ENCODE peak calls at places on chromosomes 2 and 18, in nine cellular contexts. H is spleen, I is stomach, D is GM23338, Z is HepG2, J is sigmoid colon, O is Panc1, C is vagina, A is HCT116. T is an unnamed sample.
A peak's percentile ranks its signal among the peaks of the same experiment; 100 is the strongest.

GRCh38 chr2:126811101-126811500 is 87.6 kb upstream of the TEX51 start:
- DNase-seq in C (no peak), H (no peak), O (no peak), I (no peak), J (no peak), A (no peak), D (no peak), Z (no peak), T (no peak)

GRCh38 chr2:187879491-187879890 is 325.3 kb upstream of the TFPI start:
- DNase-seq in A (no peak), D (no peak), C (no peak), O (no peak), J (no peak), Z (no peak), I (no peak), H (no peak), T (no peak)

GRCh38 chr2:145038041-145038525 is 518.2 kb upstream of the ZEB2 start:
- DNase-seq in Z (no peak), A (no peak), I (no peak), C (no peak), D (no peak), H (no peak), J (peak; percentile 55), O (no peak), T (no peak)

GRCh38 chr18:46207985-46208384 is 103.8 kb downstream of the HAUS1 start:
- DNase-seq in J (no peak), C (no peak), I (no peak), Z (no peak), O (no peak), H (no peak), A (no peak), D (no peak), T (no peak)

GRCh38 chr18:37553633-37554398 is 11.8 kb downstream of the CELF4 start:
- DNase-seq in H (peak; percentile 68), D (peak; percentile 81), J (no peak), Z (no peak), O (no peak), I (no peak), C (no peak), A (no peak), T (no peak)

GRCh38 chr2:190119948-190120347 is 57.4 kb upstream of the MSTN start:
- DNase-seq in Z (no peak), H (no peak), O (no peak), J (no peak), C (no peak), I (no peak), D (peak; percentile 48), A (no peak), T (no peak)

GRCh38 chr2:181566643-181567042 is 90.3 kb downstream of the CERKL start:
- DNase-seq in I (no peak), C (no peak), O (no peak), Z (no peak), H (no peak), J (no peak), A (no peak), D (no peak), T (no peak)

GRCh38 chr2:164458801-164459200 is 162.5 kb downstream of the GRB14 start:
- DNase-seq in I (no peak), C (no peak), Z (no peak), O (no peak), H (no peak), A (no peak), D (peak; percentile 59), J (no peak), T (no peak)

GRCh38 chr2:105327690-105328089 is 1.8 kb downstream of the TGFBRAP1 start:
- DNase-seq in D (no peak), C (no peak), I (no peak), H (no peak), Z (no peak), O (no peak), A (no peak), J (no peak), T (no peak)

GRCh38 chr18:56831988-56832387 is 180.8 kb downstream of the WDR7 start:
- DNase-seq in A (no peak), C (no peak), O (no peak), H (no peak), J (no peak), Z (no peak), I (no peak), D (peak; percentile 30), T (peak; percentile 2)

GRCh38 chr2:219461061-219461514 is 26.4 kb downstream of the SPEG start:
- DNase-seq in J (peak; percentile 89), O (no peak), D (peak; percentile 61), I (no peak), H (no peak), A (no peak), Z (no peak), C (no peak), T (no peak)

GRCh38 chr18:23519725-23520124 is 16.4 kb downstream of the RMC1 start:
- DNase-seq in J (no peak), C (no peak), I (no peak), H (no peak), A (no peak), O (no peak), D (no peak), Z (no peak), T (no peak)

GRCh38 chr18:23512641-23513040 is 9.3 kb downstream of the RMC1 start:
- DNase-seq in J (no peak), A (no peak), D (no peak), C (no peak), H (no peak), Z (no peak), O (no peak), I (no peak), T (no peak)

GRCh38 chr18:23521907-23522306 is 18.6 kb downstream of the RMC1 start:
- DNase-seq in A (no peak), J (no peak), D (no peak), H (no peak), Z (no peak), O (no peak), I (no peak), C (no peak), T (no peak)

GRCh38 chr18:23515911-23516546 is 12.7 kb downstream of the RMC1 start:
- DNase-seq in I (peak; percentile 77), D (peak; percentile 93), A (peak; percentile 57), O (peak; percentile 53), C (no peak), H (peak; percentile 88), J (peak; percentile 82), Z (peak; percentile 76), T (peak; percentile 83)
- TF ChIP-seq POLR2AphosphoS5 in I (peak; percentile 74), D (no peak), A (no peak), O (no peak), C (peak; percentile 29), H (no peak), J (no peak), Z (no peak), T (no peak)

DNA sequence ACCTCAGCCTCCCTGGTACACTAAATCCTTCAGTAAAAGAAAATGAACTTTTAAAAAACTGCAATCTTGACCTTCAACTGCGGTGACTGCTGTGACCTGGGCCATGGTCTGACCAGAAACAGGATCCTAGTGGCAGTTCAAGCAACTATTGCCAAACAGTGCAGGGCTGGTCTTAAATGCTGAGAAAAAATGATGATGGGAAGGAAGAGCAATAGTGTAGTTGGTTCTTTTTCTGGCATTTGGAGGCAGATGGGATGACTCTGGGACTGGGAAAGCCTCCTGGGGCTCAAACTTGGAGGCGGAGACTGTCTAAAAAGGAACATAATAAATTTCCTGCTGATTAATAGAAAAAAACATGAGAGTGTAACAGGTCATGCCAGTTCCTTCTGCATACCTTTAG is 45.4 kb downstream of the CHN1 start:
- DNase-seq in A (no peak), C (no peak), J (no peak), H (no peak), D (no peak), O (no peak), Z (no peak), I (no peak), T (no peak)
- TF ChIP-seq CTCF in A (no peak), C (no peak), J (no peak), H (no peak), D (no peak), O (no peak), Z (no peak), I (no peak), T (no peak)

GRCh38 chr2:230224458-230224857 is 1.1 kb upstream of the SP140 start:
- DNase-seq in J (no peak), H (no peak), I (no peak), C (no peak), Z (no peak), A (no peak), D (no peak), O (no peak), T (no peak)

GRCh38 chr2:230227216-230227615 is 1.7 kb downstream of the SP140 start:
- DNase-seq in Z (peak; percentile 17), H (no peak), O (no peak), A (no peak), D (no peak), C (no peak), I (no peak), J (no peak), T (no peak)

GRCh38 chr2:230230087-230230486 is 4.6 kb downstream of the SP140 start:
- DNase-seq in J (no peak), I (no peak), A (no peak), H (no peak), O (no peak), Z (peak; percentile 29), C (no peak), D (peak; percentile 53), T (peak; percentile 25)

GRCh38 chr2:230225486-230225885 is at the start of gene SP140:
- DNase-seq in D (no peak), O (no peak), A (no peak), C (no peak), Z (no peak), J (peak; percentile 65), I (peak; percentile 48), H (peak; percentile 93), T (peak; percentile 77)

GRCh38 chr2:230226090-230226551 is 585 bp downstream of the SP140 start:
- DNase-seq in O (no peak), C (no peak), D (no peak), J (no peak), H (no peak), I (no peak), Z (no peak), A (no peak), T (no peak)
- H3K4me1 ChIP-seq in O (no peaks in the 10 kb centered on the region), C (no peaks in the 10 kb centered on the region), D (peaks cover 3% of the 10 kb centered on the region), J (no peaks in the 10 kb centered on the region), H (peaks cover 42% of the 10 kb centered on the region), I (no peaks in the 10 kb centered on the region), Z (peaks cover 11% of the 10 kb centered on the region), A (peaks cover 12% of the 10 kb centered on the region), T (no peaks in the 10 kb centered on the region)

GRCh38 chr2:121288454-121289231 is 3.6 kb upstream of the TFCP2L1 start:
- DNase-seq in D (no peak), H (no peak), O (no peak), I (no peak), Z (no peak), J (no peak), A (no peak), C (no peak), T (no peak)
- TF ChIP-seq POLR2AphosphoS5 in D (no peak), H (no peak), O (no peak), I (no peak), Z (no peak), J (no peak), A (no peak), C (no peak), T (no peak)

T was measured in upper lobe of left lung.